ENCODE peak calls at places on chromosomes 2 and 18, in seven cellular contexts. L is psoas muscle, U is cardiac muscle cell, C is neural progenitor cell, X is GM12865, J is AG04449, M is astrocyte of the spinal cord. B is an unnamed sample.

GRCh38 chr18:62832282-62832681 is 116.9 kb downstream of the PHLPP1 start:
- DNase-seq in L (no peak), U (no peak), J (no peak), M (no peak), X (no peak), C (no peak), B (no peak)

GRCh38 chr18:55199291-55199963 is 240.2 kb upstream of the CCDC68 start:
- DNase-seq in X (no peak), U (peak; percentile 62), M (no peak), C (no peak), L (no peak), J (no peak), B (no peak)

GRCh38 chr2:74481961-74482800 is 617 bp downstream of the CCDC142 start:
- DNase-seq in U (peak; percentile 37), M (no peak), L (no peak), J (no peak), X (peak; percentile 81), C (peak; percentile 74), B (no peak)

GRCh38 chr2:20365249-20365817 is 14.7 kb upstream of the PUM2 start:
- DNase-seq in M (peak; percentile 52), X (peak; percentile 87), L (no peak), J (peak; percentile 28), U (peak; percentile 35), C (no peak), B (no peak)

GRCh38 chr18:23228102-23229051 is 93.1 kb downstream of the CABLES1 start:
- DNase-seq in L (no peak), J (no peak), X (peak; percentile 85), U (no peak), C (no peak), M (peak; percentile 53), B (no peak)

GRCh38 chr18:28267878-28268625 is 91.1 kb upstream of the CDH2 start:
- DNase-seq in U (peak; percentile 76), M (peak; percentile 62), X (no peak), L (no peak), C (no peak), J (no peak), B (no peak)

GRCh38 chr18:24063121-24063731 is 48.7 kb downstream of the TTC39C start:
- DNase-seq in L (no peak), J (peak; percentile 5), M (peak; percentile 68), C (no peak), U (peak; percentile 39), X (no peak), B (no peak)

GRCh38 chr2:9462313-9462712 is 12.0 kb upstream of the IAH1 start:
- DNase-seq in M (no peak), L (no peak), J (no peak), C (no peak), U (no peak), X (no peak), B (no peak)

GRCh38 chr2:51224790-51225189 is 192.9 kb upstream of the NRXN1 start:
- DNase-seq in U (peak; percentile 32), C (no peak), M (no peak), X (no peak), L (no peak), J (no peak), B (no peak)

DNA sequence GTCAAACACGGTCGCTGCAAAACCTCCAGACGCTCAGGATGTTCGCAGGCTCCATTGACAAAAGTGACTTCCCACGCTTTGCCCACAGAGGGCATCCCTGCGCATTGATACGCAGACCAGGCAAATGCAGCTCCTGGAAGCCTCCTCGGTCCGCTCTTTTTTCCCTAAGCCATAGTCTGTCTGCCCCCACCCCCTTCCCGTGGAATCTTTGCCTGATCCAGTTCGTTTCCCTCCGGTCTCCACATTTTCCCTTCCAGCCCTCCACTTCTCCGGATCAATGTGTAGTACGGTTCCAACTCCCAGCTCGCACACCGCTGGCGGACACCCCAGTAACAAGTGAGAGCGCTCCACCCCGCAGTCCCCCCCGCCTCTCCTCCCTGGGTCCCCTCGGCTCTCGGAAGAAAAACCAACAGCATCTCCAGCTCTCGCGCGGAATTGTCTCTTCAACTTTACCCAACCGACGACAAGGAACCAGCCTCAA is at the start of gene DCC:
- DNase-seq in X (peak; percentile 54), C (peak; percentile 87), M (peak; percentile 62), L (no peak), J (peak; percentile 46), U (peak; percentile 49), B (peak; percentile 21)
- H3K4me3 ChIP-seq in X (no peak within 1 kb of the TSS), C (peak within 1 kb of the TSS; percentile 52), M (peak within 1 kb of the TSS; percentile 45), L (no peak within 1 kb of the TSS), J (peak within 1 kb of the TSS; percentile 84), U (peak within 1 kb of the TSS; percentile 30), B (peak within 1 kb of the TSS; percentile 50)

DNA sequence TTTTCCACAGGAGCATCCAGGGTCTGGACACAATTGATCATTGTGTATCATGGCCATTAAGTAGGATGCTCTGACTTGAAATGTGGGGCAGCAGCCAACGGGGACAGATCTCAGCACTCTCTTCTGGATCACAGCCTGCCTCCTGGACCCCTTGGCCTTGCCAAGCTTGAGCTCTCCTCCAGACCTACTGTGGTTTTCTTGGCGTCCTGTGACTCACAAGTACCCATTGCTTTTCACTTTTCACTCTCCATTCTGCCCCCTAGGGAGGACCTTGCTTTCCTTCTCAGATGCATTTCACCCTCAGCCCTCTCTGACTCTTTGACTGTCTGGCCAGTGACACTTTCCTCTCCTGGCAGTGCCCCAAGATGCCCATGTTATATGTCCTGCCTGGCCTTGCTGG is 203.2 kb downstream of the INSIG2 start:
- DNase-seq in U (no peak), X (no peak), L (no peak), C (no peak), M (peak; percentile 20), J (no peak), B (no peak)
- TF ChIP-seq CTCF in U (no peak), X (no peak), L (no peak), C (no peak), M (peak; percentile 3), J (peak; percentile 4), B (no peak)

DNA sequence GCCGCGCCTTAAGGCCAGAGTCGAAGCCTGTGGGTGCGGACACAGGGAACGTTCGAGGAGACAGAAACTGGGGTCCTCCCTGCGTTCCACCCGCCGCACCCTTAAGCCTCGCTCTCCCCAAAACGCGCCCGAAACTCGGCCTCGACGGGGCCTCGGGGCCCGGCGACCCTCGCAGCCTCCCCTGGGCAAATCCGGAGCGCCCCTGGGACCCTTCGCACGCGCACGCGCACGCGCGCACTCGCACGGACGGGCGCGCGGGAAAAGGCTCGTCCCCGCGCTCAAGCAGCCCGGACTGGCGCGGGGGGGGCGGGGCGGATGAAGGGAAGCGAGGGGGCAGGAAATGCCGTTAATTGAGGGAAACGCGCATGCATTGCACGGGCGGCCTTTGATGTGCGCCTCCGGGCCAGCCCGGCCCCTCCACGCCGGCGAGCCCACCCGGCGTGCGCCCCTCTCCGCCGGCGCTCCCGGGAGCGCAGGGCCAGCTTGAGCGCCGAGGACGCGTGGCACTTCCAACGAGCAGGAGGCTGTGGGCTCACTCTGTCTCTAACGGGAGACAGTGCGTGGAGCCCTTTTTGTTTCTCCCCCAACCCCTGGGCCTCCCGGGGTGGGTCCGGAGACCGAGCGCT is 5.4 kb upstream of the SALL3 start:
- DNase-seq in J (no peak), U (no peak), L (no peak), C (peak; percentile 62), M (no peak), X (no peak), B (no peak)
- H3K4me3 ChIP-seq in J (no peak overlapping the region), U (peak overlapping the region; percentile 14), L (peak overlapping the region; percentile 45), C (peak overlapping the region; percentile 51), M (no peak overlapping the region), X (no peak overlapping the region), B (no peak overlapping the region)

DNA sequence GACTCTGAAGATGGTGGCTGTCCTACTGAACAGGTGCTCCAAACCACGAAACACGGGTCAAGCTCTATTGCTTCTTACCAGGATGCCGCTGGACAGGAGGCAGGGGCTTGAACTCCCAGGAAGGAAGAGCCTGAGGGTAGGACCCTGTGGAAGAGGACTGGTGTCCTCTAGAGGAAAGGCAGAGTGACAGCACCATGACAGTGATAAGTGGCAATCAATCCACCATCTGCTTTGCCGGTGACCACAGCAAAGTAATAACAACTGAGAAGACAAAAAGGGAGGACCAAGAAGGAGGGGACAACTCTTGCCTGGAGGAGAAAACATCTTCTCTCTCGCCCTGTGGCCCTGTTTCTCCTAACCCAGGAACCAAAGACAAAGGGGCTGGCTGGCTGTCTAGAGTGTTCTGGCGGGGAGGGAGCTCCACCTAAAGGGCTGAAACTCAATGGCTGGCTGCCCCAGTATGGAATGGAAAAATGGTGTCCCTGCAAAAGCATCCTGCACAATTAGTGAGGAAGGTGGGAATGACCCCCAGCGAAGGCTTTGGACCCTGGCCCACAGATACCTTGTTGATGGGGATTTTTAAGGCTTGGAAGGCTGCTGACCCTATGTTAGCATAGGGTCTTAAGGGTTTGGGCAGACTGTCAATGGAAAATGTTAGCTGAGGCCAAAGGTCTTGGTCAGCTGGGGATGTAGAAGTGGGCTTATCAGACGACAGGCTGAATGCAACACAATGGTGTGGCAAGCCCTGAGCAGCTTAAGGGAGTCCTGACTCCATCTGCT is 35.4 kb downstream of the PROC start:
- DNase-seq in X (peak; percentile 6), C (peak; percentile 47), U (peak; percentile 21), M (no peak), J (no peak), L (no peak), B (no peak)
- TF ChIP-seq CTCF in X (peak; percentile 14), C (peak; percentile 53), U (peak; percentile 28), M (no peak), J (peak; percentile 11), L (peak; percentile 18), B (peak; percentile 17)

GRCh38 chr2:3611611-3612010 is 16.7 kb downstream of the COLEC11 start:
- DNase-seq in U (no peak), J (no peak), C (peak; percentile 85), L (no peak), M (no peak), X (no peak), B (no peak)
- H3K4me3 ChIP-seq in U (no peak overlapping the region), J (no peak overlapping the region), C (no peak overlapping the region), L (no peak overlapping the region), M (no peak overlapping the region), X (no peak overlapping the region), B (no peak overlapping the region)

GRCh38 chr2:208255557-208256106 is 761 bp upstream of the IDH1 start:
- DNase-seq in L (no peak), X (no peak), U (no peak), M (no peak), C (no peak), J (no peak), B (no peak)

GRCh38 chr2:208256192-208256782 is 1.4 kb upstream of the IDH1 start:
- DNase-seq in C (peak; percentile 26), J (no peak), X (peak; percentile 25), M (no peak), L (no peak), U (no peak), B (no peak)

GRCh38 chr2:208253518-208254117 is 1.3 kb downstream of the IDH1 start:
- DNase-seq in X (no peak), J (no peak), M (no peak), U (peak; percentile 40), L (no peak), C (no peak), B (no peak)

GRCh38 chr2:208254118-208254870 is 577 bp downstream of the IDH1 start:
- DNase-seq in C (peak; percentile 96), L (peak; percentile 85), M (peak; percentile 82), U (peak; percentile 83), J (no peak), X (peak; percentile 89), B (no peak)

GRCh38 chr2:208254871-208255556 is at the start of gene IDH1:
- DNase-seq in U (peak; percentile 96), C (peak; percentile 98), X (peak; percentile 91), M (peak; percentile 94), J (peak; percentile 37), L (peak; percentile 97), B (peak; percentile 75)
- TF ChIP-seq CTCF in U (peak; percentile 63), C (peak; percentile 72), X (peak; percentile 45), M (peak; percentile 47), J (peak; percentile 56), L (no peak), B (peak; percentile 58)

GRCh38 chr2:173822889-173823485 is 142.2 kb downstream of the SP3 start:
- DNase-seq in L (no peak), C (no peak), J (no peak), U (no peak), X (no peak), M (no peak), B (no peak)
- H3K4me3 ChIP-seq in L (no peak overlapping the region), C (no peak overlapping the region), J (no peak overlapping the region), U (no peak overlapping the region), X (no peak overlapping the region), M (no peak overlapping the region), B (no peak overlapping the region)

B was measured in retinal pigment epithelial cell.